ENCODE peak calls at places on chromosomes 5 and 9, in five cellular contexts. E is activated effector memory CD4-positive, alpha-beta T cell treated with Interleukin-2 at 50 U/mL for 16 hours; F is stomach; A is RKO; C is erythroblast. O is an unnamed sample.

GRCh38 chr5:56145106-56145505 is 88.0 kb downstream of the ANKRD55 start:
- DNase-seq in E (no peak), F (no peak), A (no peak), C (no peak), O (no peak)

GRCh38 chr5:18433336-18433735 is 799.1 kb downstream of the TAF11L14 start:
- DNase-seq in E (no peak), F (no peak), A (no peak), C (no peak), O (no peak)

GRCh38 chr5:148963679-148964078 is 99.2 kb downstream of the SH3TC2 start:
- DNase-seq in E (no peak), F (no peak), A (no peak), C (no peak), O (no peak)

GRCh38 chr5:76801159-76801802 is 17.5 kb upstream of the F2RL1 start:
- DNase-seq in E (no peak), F (no peak), A (no peak), C (no peak), O (no peak)

GRCh38 chr9:126684965-126685465 is 71.3 kb downstream of the LMX1B start:
- DNase-seq in E (no peak), F (no peak), A (no peak), C (no peak), O (no peak)

GRCh38 chr9:108163321-108164005 is 673.9 kb upstream of the KLF4 start:
- DNase-seq in E (no peak), F (no peak), A (no peak), C (no peak), O (no peak)

GRCh38 chr5:148014276-148014675 is 49.5 kb upstream of the SPINK5 start:
- DNase-seq in E (no peak), F (no peak), A (no peak), C (no peak), O (no peak)

GRCh38 chr5:158857376-158857775 is 242.3 kb downstream of the EBF1 start:
- DNase-seq in E (no peak), F (no peak), A (no peak), C (no peak), O (no peak)

GRCh38 chr5:32027717-32028321 is 146.3 kb downstream of the GOLPH3 start:
- DNase-seq in E (no peak), F (no peak), A (peak; percentile 60), C (no peak), O (peak; percentile 10)